ENCODE peak calls at places on chromosomes 13 and 19, in four cellular contexts. X is GM12878, W is K562, F is HepG2. T is an unnamed sample.
A peak's percentile ranks its signal among the peaks of the same experiment; 100 is the strongest.

GRCh38 chr13:60584976-60585375 is 188.0 kb downstream of the TDRD3 start:
- DNase-seq in X (no peak), W (no peak), F (no peak), T (no peak)

GRCh38 chr19:10876459-10877240 is 5.3 kb downstream of the CARM1 start:
- DNase-seq in X (peak; percentile 79), W (no peak), F (no peak), T (no peak)

GRCh38 chr19:55373993-55374757 is 2.5 kb upstream of the TMEM190 start:
- DNase-seq in X (no peak), W (no peak), F (no peak), T (no peak)

GRCh38 chr19:39186391-39186790 is 10.4 kb upstream of the NCCRP1 start:
- DNase-seq in X (no peak), W (no peak), F (no peak), T (no peak)

GRCh38 chr19:58261968-58262921 is 16.5 kb upstream of the ZNF8 start:
- DNase-seq in X (no peak), W (no peak), F (no peak), T (no peak)

GRCh38 chr13:67118277-67118676 is 111.9 kb downstream of the PCDH9 start:
- DNase-seq in X (no peak), W (no peak), F (no peak), T (no peak)

GRCh38 chr19:16445238-16446107 is 26.3 kb downstream of the EPS15L1 start:
- DNase-seq in X (peak; percentile 90), W (no peak), F (peak; percentile 32), T (no peak)

GRCh38 chr19:15223649-15224371 is 8.4 kb downstream of the EPHX3 start:
- DNase-seq in X (no peak), W (no peak), F (no peak), T (no peak)

GRCh38 chr13:76380436-76381065 is 505.7 kb downstream of the KCTD12 start:
- DNase-seq in X (no peak), W (no peak), F (no peak), T (no peak)

GRCh38 chr13:104586010-104586746 is 1520.0 kb upstream of the SLC10A2 start:
- DNase-seq in X (no peak), W (no peak), F (no peak), T (peak; percentile 35)

GRCh38 chr13:76723551-76724232 is 162.5 kb downstream of the KCTD12 start:
- DNase-seq in X (no peak), W (no peak), F (no peak), T (no peak)

GRCh38 chr13:75505327-75505726 is 23.4 kb upstream of the TBC1D4 start:
- DNase-seq in X (no peak), W (no peak), F (no peak), T (no peak)

GRCh38 chr19:49895566-49896297 is 955 bp downstream of the IL4I1 start:
- DNase-seq in X (no peak), W (no peak), F (no peak), T (no peak)

GRCh38 chr13:103351035-103351828 is 285.0 kb upstream of the SLC10A2 start:
- DNase-seq in X (no peak), W (no peak), F (no peak), T (no peak)

GRCh38 chr13:77330009-77330471 is 3.1 kb upstream of the MYCBP2 start:
- DNase-seq in X (no peak), W (no peak), F (no peak), T (no peak)

GRCh38 chr13:76759877-76760276 is 126.3 kb downstream of the KCTD12 start:
- DNase-seq in X (no peak), W (no peak), F (no peak), T (no peak)

GRCh38 chr13:21675095-21676007 is 4.5 kb downstream of the FGF9 start:
- DNase-seq in X (no peak), W (no peak), F (no peak), T (peak; percentile 9)

GRCh38 chr13:108463365-108463764 is 166.0 kb upstream of the MYO16 start:
- DNase-seq in X (peak; percentile 4), W (no peak), F (no peak), T (no peak)

GRCh38 chr19:43720936-43721335 is 5.1 kb downstream of the IRGC start:
- DNase-seq in X (no peak), W (no peak), F (no peak), T (no peak)

GRCh38 chr19:45554481-45554880 is 30.1 kb downstream of the OPA3 start:
- DNase-seq in X (no peak), W (no peak), F (no peak), T (peak; percentile 2)

GRCh38 chr13:43196171-43196611 is 172.8 kb downstream of the DNAJC15 start:
- DNase-seq in X (no peak), W (no peak), F (no peak), T (no peak)

GRCh38 chr13:105991622-105992254 is 543.7 kb downstream of the EFNB2 start:
- DNase-seq in X (no peak), W (no peak), F (no peak), T (no peak)
- TF ChIP-seq FOXK2 in X (no peak), W (no peak), F (no peak), T (no peak)

GRCh38 chr13:99057310-99057975 is 79.6 kb upstream of the DOCK9 start:
- DNase-seq in X (no peak), W (no peak), F (no peak), T (no peak)
- TF ChIP-seq FOXM1 in X (no peak), W (no peak), F (no peak), T (no peak)

GRCh38 chr13:93953856-93954255 is 525.6 kb downstream of the DCT start:
- DNase-seq in X (no peak), W (no peak), F (no peak), T (no peak)

GRCh38 chr13:93951153-93951552 is 528.3 kb downstream of the DCT start:
- DNase-seq in X (no peak), W (no peak), F (no peak), T (no peak)

GRCh38 chr13:93959796-93960533 is 519.5 kb downstream of the DCT start:
- DNase-seq in X (no peak), W (no peak), F (no peak), T (no peak)

GRCh38 chr13:93957371-93957770 is 522.1 kb downstream of the DCT start:
- DNase-seq in X (no peak), W (no peak), F (no peak), T (no peak)

DNA sequence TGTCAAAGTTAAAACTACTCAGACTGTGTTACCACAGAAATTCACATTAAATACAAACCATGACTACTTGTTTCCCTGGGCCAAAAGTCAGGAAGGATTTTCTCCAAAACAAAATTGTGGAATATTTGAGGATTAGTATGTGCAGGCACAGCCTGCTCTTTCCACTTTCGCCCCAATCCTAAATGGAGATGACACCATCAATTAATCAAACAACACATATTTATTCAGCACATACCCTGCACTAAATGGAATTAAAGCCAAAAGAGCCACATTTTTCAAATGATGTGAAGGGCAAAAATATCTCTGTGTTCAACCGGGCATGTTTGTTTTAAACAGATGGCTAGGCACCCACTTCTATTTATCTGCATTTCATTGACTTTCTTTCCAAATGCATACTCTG is 523.1 kb downstream of the DCT start:
- DNase-seq in X (no peak), W (no peak), F (no peak), T (no peak)
- TF ChIP-seq FOXK2 in X (no peak), W (no peak), F (no peak), T (no peak)

GRCh38 chr13:90800082-90800746 is 547.3 kb upstream of the MIR17HG start:
- DNase-seq in X (no peak), W (no peak), F (no peak), T (no peak)
- TF ChIP-seq FOXM1 in X (no peak), W (no peak), F (no peak), T (no peak)

DNA sequence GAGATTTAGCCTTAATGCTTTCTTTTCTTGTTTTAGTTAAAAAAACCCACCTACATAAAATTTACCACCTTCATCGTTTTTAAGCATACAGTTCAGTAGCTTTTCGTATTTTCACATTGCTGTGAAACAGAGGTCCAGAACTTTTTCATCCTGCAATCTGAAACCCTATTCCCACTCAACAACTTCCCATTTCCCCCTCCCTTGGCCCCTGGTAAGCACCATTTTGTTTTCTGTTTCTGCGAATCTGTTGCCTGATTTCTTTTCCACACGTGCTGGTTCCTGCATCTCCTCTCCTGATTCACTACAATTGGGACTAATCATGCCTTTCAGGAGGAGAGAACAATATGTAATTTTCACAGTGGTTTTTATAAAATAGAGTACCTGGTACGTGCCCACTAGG is 149.2 kb upstream of the RNF113B start:
- DNase-seq in X (no peak), W (no peak), F (no peak), T (no peak)
- TF ChIP-seq FOXK2 in X (no peak), W (no peak), F (no peak), T (no peak)

GRCh38 chr13:20412761-20413355 is 112.8 kb downstream of the CRYL1 start:
- DNase-seq in X (no peak), W (no peak), F (no peak), T (no peak)
- TF ChIP-seq FOXM1 in X (no peak), W (no peak), F (no peak), T (no peak)

DNA sequence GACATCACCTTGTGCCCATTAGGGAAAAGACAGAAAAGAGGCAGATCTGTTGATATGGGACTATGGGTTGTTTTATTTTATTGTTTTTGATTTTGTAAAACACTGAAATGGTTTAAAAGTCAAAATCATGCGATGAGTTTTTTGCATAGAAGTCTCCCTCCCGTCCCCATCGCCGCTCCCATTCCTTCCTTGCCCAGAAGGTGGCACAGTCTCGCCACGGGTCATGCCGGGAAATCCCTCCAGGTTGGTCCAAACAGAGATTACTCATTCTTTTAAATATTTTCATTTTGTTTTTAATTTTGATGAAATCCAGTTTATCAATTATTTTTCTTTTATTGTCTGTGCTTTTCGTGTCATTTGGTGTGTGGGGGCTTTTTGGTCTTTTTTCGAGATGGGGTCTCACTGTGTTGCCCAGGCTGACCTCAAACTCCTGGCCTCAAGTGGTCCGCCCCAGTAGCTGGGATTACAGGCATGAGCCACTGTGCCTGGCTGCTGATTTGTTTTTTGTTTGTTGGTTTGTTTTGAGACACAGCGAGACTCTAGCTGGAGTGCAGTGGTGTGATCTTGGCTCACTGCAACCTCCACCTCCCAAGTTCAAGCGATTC is 9.2 kb downstream of the PGPEP1 start:
- DNase-seq in X (no peak), W (peak; percentile 63), F (peak; percentile 40), T (peak; percentile 69)
- TF ChIP-seq FOXK2 in X (no peak), W (no peak), F (no peak), T (no peak)

GRCh38 chr19:42248270-42249148 is 6.1 kb upstream of the GSK3A start:
- DNase-seq in X (no peak), W (no peak), F (no peak), T (no peak)
- TF ChIP-seq FOXM1 in X (no peak), W (no peak), F (no peak), T (no peak)

GRCh38 chr13:63629591-63629990 is 2213.9 kb upstream of the PCDH20 start:
- DNase-seq in X (no peak), W (no peak), F (no peak), T (no peak)

GRCh38 chr13:63628310-63628709 is 2212.7 kb upstream of the PCDH20 start:
- DNase-seq in X (no peak), W (no peak), F (no peak), T (no peak)

GRCh38 chr13:63625869-63626268 is 2210.2 kb upstream of the PCDH20 start:
- DNase-seq in X (no peak), W (no peak), F (no peak), T (peak; percentile 40)

GRCh38 chr13:63636231-63636993 is 2220.8 kb upstream of the PCDH20 start:
- DNase-seq in X (peak; percentile 8), W (no peak), F (no peak), T (peak; percentile 69)

DNA sequence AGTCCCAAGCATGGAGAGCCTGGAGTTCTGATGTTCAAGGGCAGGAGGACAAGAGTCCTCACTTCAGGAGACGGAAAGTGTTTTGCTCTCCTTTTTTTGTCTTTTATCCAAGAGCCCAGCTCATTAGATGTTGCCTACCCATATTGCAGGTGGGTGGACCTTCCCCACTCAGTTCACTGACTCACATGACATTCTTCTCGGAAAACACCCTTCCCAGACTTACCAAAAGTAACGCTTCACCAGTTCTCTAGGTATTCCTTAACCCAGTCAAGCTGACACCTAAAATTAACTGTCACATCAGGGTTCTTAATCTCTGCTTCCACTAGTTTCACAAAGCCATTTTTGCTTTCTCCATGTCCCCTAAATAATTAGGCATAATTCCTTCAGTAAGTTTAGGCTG is 2215.4 kb upstream of the PCDH20 start:
- DNase-seq in X (no peak), W (no peak), F (no peak), T (no peak)
- TF ChIP-seq FOXK2 in X (no peak), W (no peak), F (no peak), T (no peak)